ENCODE peak calls at places on chromosome 1, in six cellular contexts. M is HL-60, E is vagina, S is upper lobe of left lung, H is GM12892, F is HCT116. G is an unnamed sample.

GRCh38 chr1:3084154-3084553 is 15.2 kb downstream of the PRDM16 start:
- DNase-seq in M (no peak), F (no peak), E (no peak), S (no peak), H (no peak), G (no peak)

GRCh38 chr1:165965857-165966256 is 138.4 kb downstream of the UCK2 start:
- DNase-seq in H (no peak), F (no peak), S (no peak), M (no peak), E (no peak), G (no peak)

GRCh38 chr1:183353597-183353996 is 64.6 kb downstream of the NMNAT2 start:
- DNase-seq in H (no peak), M (no peak), S (no peak), E (no peak), F (no peak), G (no peak)

GRCh38 chr1:77889240-77889637 is 815 bp downstream of the NEXN start:
- DNase-seq in F (no peak), H (no peak), M (no peak), E (no peak), S (no peak), G (no peak)

GRCh38 chr1:6899141-6899540 is 113.9 kb downstream of the CAMTA1 start:
- DNase-seq in M (no peak), F (no peak), S (no peak), E (no peak), H (no peak), G (no peak)

GRCh38 chr1:206094024-206094423 is 23.2 kb downstream of the AVPR1B start:
- DNase-seq in M (no peak), S (no peak), H (no peak), E (no peak), F (no peak), G (no peak)

GRCh38 chr1:229227298-229227919 is 43.5 kb upstream of the RAB4A start:
- DNase-seq in F (peak), M (peak), H (peak), E (no peak), S (peak), G (peak)

GRCh38 chr1:32806315-32806714 is 10.8 kb downstream of the YARS1 start:
- DNase-seq in S (peak), H (no peak), F (no peak), E (no peak), M (no peak), G (no peak)

GRCh38 chr1:6923955-6924890 is 139.0 kb downstream of the CAMTA1 start:
- DNase-seq in M (no peak), H (no peak), F (no peak), E (no peak), S (no peak), G (no peak)

GRCh38 chr1:228289996-228290881 is 82.4 kb downstream of the OBSCN start:
- DNase-seq in E (no peak), M (no peak), S (no peak), H (no peak), F (no peak), G (no peak)

GRCh38 chr1:26598890-26599289 is 69.3 kb downstream of the RPS6KA1 start:
- DNase-seq in M (no peak), H (no peak), S (no peak), E (no peak), F (no peak), G (no peak)

GRCh38 chr1:192477630-192478029 is 97.9 kb upstream of the RGS1 start:
- DNase-seq in E (no peak), F (no peak), S (no peak), M (no peak), H (no peak), G (no peak)

GRCh38 chr1:1069061-1069710 is 4.9 kb downstream of the RNF223 start:
- DNase-seq in H (peak), F (peak), M (peak), E (no peak), S (peak), G (peak)

GRCh38 chr1:172496678-172497077 is 36.3 kb upstream of the SUCO start:
- DNase-seq in S (no peak), H (no peak), E (no peak), F (no peak), M (no peak), G (no peak)

GRCh38 chr1:183956559-183957188 is 80.9 kb downstream of the COLGALT2 start:
- DNase-seq in E (no peak), S (peak), M (peak), H (peak), F (peak), G (no peak)

GRCh38 chr1:246567258-246568235 is 1.3 kb downstream of the CNST start:
- DNase-seq in F (no peak), M (no peak), H (no peak), E (no peak), S (no peak), G (no peak)

DNA sequence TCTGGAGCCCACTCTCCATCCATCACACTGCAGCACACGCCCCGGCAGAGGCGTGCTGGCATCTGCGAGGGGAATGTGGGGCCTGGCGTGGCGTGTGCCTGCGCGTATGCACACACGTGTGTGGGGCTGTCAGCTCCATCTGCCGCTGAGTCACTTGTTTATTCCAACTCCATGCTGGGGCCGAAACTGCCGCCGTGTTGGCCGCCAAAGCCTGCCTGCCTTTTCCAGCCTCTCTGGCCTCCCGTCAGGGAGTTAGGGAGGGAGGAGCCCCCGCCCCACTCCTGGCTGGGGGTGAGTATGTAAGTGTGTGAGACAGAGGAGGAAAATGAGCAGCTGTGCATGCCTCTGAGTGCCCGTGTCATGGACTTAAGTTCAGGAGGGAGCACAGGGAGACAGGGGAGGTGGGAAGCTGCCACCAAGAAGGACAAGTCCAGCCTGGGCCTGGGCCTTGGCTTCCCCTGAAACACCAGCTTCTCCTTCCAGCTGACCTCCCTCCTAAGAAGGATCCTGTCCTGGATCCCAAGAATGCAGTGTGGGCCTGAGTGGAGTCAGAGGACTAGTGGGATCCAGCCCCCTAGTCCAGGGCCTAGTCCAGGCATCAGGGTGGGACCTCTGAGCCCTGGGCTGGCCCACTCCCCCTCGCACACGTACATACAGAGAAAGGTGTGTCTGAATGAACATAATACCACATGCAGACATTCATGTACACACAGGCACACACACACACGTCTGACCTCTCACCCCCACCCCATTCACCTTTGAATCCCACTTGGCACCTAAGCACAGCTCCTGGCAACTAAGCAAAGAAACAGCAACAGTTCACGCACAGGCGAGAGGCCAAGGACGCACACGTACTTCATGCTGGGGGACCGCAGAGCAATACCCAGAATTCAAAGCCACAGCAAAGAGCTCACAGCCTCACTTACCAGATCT is 24.7 kb downstream of the MEF2D start:
- DNase-seq in M (peak), H (no peak), F (no peak), E (peak), S (no peak), G (peak)
- TF ChIP-seq POLR2AphosphoS5 in M (no peak), H (peak), F (no peak), E (peak), S (peak), G (peak)

GRCh38 chr1:85216697-85217096 is 15.9 kb upstream of the SYDE2 start:
- DNase-seq in E (no peak), H (no peak), F (no peak), M (no peak), S (no peak), G (no peak)

GRCh38 chr1:85219853-85220610 is 19.2 kb upstream of the SYDE2 start:
- DNase-seq in E (no peak), H (no peak), F (no peak), M (no peak), S (no peak), G (no peak)

GRCh38 chr1:85224734-85225623 is 24.2 kb upstream of the SYDE2 start:
- DNase-seq in E (no peak), H (no peak), F (no peak), S (peak), M (no peak), G (peak)

GRCh38 chr1:85223334-85223733 is 22.5 kb upstream of the SYDE2 start:
- DNase-seq in F (no peak), H (no peak), M (no peak), S (no peak), E (no peak), G (no peak)

GRCh38 chr1:85220756-85221166 is 19.9 kb upstream of the SYDE2 start:
- DNase-seq in S (no peak), H (no peak), E (no peak), M (no peak), F (no peak), G (no peak)
- TF ChIP-seq POLR2AphosphoS5 in S (no peak), H (no peak), E (no peak), M (no peak), F (no peak), G (no peak)

DNA sequence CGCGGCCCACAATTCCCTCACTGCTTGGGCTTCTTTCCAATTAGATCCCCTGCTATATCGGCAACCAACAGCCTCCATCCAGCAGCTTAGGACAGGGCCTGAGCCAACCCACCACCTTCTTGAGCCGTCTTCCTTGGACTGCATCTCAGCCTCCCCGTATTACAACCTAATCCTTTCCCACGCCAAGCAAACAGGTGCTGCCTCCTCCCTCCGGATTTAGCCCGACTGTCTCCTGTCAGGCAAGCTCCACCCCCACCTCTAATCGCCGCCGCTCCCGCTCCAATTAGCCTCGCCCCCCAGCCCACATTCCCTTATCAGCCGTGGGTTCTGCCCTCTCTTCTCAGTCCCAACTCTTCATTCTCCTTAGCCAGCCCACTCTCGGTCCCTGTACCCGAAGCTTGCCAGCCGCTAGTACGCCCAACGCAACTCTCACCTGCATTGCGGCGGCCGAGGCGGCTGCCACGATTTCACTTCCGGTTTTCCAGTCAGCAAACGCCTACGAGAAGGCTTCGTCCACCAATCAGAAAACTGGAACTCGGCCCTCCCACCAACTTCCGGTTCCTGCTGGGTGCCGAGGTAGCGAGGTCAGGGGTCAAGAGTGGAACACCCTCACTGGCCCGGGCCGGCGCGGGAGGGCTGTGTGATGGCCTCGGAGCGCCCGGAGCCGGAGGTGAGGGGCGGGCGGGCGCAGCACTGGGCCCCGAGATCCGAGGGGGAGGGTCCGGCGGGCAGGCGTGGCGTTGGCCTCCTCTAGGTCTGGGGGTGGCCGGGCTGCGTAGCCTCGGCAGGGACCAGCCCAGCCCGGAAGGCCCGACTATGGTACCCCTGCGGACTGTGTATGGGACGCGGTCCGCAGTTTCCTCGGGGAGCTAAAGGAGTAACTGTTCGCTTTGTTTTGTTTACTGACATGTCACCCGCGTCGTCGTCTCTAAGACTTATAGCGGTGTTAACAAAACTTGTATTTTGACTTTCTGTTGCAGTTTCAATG is at the start of the genes MED8 and SZT2:
- DNase-seq in H (peak), S (peak), E (peak), F (peak), M (peak), G (peak)
- TF ChIP-seq POLR2AphosphoS5 in H (peak), S (peak), E (peak), F (peak), M (peak), G (peak)

DNA sequence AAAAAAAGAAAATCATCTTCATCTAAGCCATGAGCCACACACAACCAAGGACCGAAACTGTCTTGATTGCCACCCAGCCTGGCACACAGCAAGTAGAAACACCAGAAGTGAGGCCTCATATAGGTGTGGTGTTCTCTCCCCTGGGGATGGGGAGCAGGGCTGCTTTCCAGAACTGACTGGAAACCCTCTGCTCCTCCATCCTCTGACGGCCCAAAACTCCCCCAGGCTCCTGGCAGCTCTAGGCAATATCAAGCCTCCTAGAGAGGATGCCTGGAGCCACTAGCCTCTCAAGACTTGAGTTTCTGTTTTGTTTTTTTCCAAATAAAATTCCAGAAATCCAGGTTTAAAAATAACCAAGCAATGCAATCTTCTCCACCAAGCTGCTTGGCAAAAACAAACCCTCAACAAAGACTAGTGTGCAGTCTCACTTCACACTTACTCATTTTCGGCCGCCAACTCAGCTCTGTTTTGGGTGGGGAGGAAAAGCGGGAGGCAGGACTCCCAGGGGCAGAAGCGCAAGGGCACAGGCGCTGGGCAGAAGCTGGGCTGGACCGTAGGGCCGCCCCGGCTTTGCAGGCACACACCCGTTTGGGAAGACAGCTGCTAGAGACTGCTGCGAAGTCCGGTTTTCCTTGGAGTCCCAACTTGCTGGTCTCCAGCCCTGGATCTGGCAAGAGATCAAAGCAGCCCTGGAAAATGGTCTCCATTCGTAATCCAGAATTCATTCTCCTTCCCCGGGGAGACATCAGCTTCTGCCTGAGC is 78.2 kb upstream of the CAPZB start:
- DNase-seq in F (no peak), E (peak), M (no peak), S (peak), H (no peak), G (peak)
- TF ChIP-seq POLR2AphosphoS5 in F (no peak), E (peak), M (no peak), S (peak), H (no peak), G (peak)

GRCh38 chr1:202143011-202143767 is 1.3 kb downstream of the ARL8A start:
- DNase-seq in M (no peak), H (no peak), E (no peak), F (no peak), S (peak), G (no peak)

GRCh38 chr1:202146279-202146678 is 1.7 kb upstream of the ARL8A start:
- DNase-seq in H (no peak), E (no peak), S (no peak), M (no peak), F (no peak), G (no peak)

GRCh38 chr1:202145325-202146140 is 996 bp upstream of the ARL8A start:
- DNase-seq in E (no peak), M (no peak), H (no peak), F (no peak), S (no peak), G (no peak)

GRCh38 chr1:202143768-202144509 is 598 bp downstream of the ARL8A start:
- DNase-seq in S (no peak), E (no peak), M (no peak), F (no peak), H (peak), G (no peak)

DNA sequence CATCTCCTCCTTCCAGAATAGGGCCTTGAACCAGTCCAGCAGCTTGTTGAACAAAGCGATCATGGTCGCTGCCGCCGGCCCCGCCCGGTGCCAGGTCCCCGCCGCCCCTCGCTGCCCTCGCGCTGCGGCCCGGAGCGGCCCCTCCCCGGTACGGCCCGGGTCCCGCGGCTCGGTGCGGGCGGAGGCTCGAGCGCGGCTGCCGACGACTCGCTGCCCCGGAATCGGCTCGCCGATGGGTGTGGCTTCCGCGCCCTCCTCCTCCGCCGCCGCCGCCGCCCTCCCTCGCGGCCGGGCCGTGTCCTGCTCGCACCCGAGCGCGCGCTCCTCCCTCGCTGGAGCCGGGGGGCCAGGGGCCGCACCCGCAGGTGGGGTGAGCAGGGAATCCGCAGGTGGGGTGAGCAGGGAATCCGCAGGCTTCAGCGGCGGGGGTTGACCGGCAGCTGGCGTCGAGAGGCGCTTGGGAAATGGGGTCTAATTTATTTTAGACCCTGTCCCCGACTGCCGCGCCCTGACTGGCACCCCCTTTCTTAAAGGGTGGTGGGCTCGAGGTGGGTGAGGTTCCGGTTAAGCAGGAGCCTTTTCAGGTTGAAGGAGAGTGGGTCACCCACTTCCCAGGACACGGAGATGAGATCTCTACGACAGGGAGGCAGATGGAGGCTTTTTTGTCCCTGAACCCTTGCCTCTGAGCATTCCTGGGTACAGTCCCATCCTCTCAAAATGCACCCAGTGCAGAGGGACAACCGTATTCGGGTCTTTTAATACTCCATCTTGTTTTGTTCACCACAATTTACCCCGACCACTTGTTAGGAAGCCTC is at the start of gene ARL8A:
- DNase-seq in H (peak), M (no peak), F (no peak), E (no peak), S (peak), G (peak)
- TF ChIP-seq POLR2AphosphoS5 in H (no peak), M (no peak), F (peak), E (no peak), S (peak), G (peak)